ENCODE peak calls at places on chromosomes 2 and 18, in four cellular contexts. One of them, this sample, is unnamed.

GRCh38 chr2:222693837-222694236 is 22.4 kb downstream of the MOGAT1 start:
- DNase-seq in activated CD4-positive, alpha-beta T cell treated with anti-CD3 and anti-CD28 coated beads, Interleukin-2, amount 50 U/mL, for 24 hours: no peak
- DNase-seq in HT-29: peak
- DNase-seq in activated naive CD4-positive, alpha-beta T cell: no peak
- DNase-seq in this sample: no peak

GRCh38 chr2:80252294-80252986 is 52.1 kb downstream of the LRRTM1 start:
- DNase-seq in activated CD4-positive, alpha-beta T cell treated with anti-CD3 and anti-CD28 coated beads, Interleukin-2, amount 50 U/mL, for 24 hours: no peak
- DNase-seq in HT-29: no peak
- DNase-seq in activated naive CD4-positive, alpha-beta T cell: no peak
- DNase-seq in this sample: no peak

GRCh38 chr2:16738361-16739225 is 73.0 kb upstream of the CYRIA start:
- DNase-seq in activated CD4-positive, alpha-beta T cell treated with anti-CD3 and anti-CD28 coated beads, Interleukin-2, amount 50 U/mL, for 24 hours: no peak
- DNase-seq in HT-29: no peak
- DNase-seq in activated naive CD4-positive, alpha-beta T cell: no peak
- DNase-seq in this sample: no peak

GRCh38 chr2:170155723-170156253 is 22.2 kb upstream of the MYO3B start:
- DNase-seq in activated CD4-positive, alpha-beta T cell treated with anti-CD3 and anti-CD28 coated beads, Interleukin-2, amount 50 U/mL, for 24 hours: no peak
- DNase-seq in HT-29: no peak
- DNase-seq in activated naive CD4-positive, alpha-beta T cell: no peak
- DNase-seq in this sample: no peak

GRCh38 chr2:150589760-150590159 is 102.3 kb upstream of the RND3 start:
- DNase-seq in activated CD4-positive, alpha-beta T cell treated with anti-CD3 and anti-CD28 coated beads, Interleukin-2, amount 50 U/mL, for 24 hours: no peak
- DNase-seq in HT-29: no peak
- DNase-seq in activated naive CD4-positive, alpha-beta T cell: no peak
- DNase-seq in this sample: no peak

GRCh38 chr2:48126180-48126579 is 219.9 kb upstream of the FBXO11 start:
- DNase-seq in activated CD4-positive, alpha-beta T cell treated with anti-CD3 and anti-CD28 coated beads, Interleukin-2, amount 50 U/mL, for 24 hours: no peak
- DNase-seq in HT-29: no peak
- DNase-seq in activated naive CD4-positive, alpha-beta T cell: no peak
- DNase-seq in this sample: no peak

GRCh38 chr2:230909841-230910545 is 15.0 kb downstream of the GPR55 start:
- DNase-seq in activated CD4-positive, alpha-beta T cell treated with anti-CD3 and anti-CD28 coated beads, Interleukin-2, amount 50 U/mL, for 24 hours: no peak
- DNase-seq in HT-29: no peak
- DNase-seq in activated naive CD4-positive, alpha-beta T cell: no peak
- DNase-seq in this sample: no peak

GRCh38 chr2:73685770-73686438 is 43.7 kb upstream of the NAT8 start:
- DNase-seq in activated CD4-positive, alpha-beta T cell treated with anti-CD3 and anti-CD28 coated beads, Interleukin-2, amount 50 U/mL, for 24 hours: no peak
- DNase-seq in HT-29: no peak
- DNase-seq in activated naive CD4-positive, alpha-beta T cell: no peak
- DNase-seq in this sample: no peak

GRCh38 chr18:12990662-12990976 is 543 bp upstream of the CEP192 start:
- DNase-seq in activated CD4-positive, alpha-beta T cell treated with anti-CD3 and anti-CD28 coated beads, Interleukin-2, amount 50 U/mL, for 24 hours: no peak
- DNase-seq in HT-29: peak
- DNase-seq in activated naive CD4-positive, alpha-beta T cell: no peak
- DNase-seq in this sample: no peak

GRCh38 chr2:233989221-233989620 is 61.3 kb upstream of the SPP2 start:
- DNase-seq in activated CD4-positive, alpha-beta T cell treated with anti-CD3 and anti-CD28 coated beads, Interleukin-2, amount 50 U/mL, for 24 hours: no peak
- DNase-seq in HT-29: no peak
- DNase-seq in activated naive CD4-positive, alpha-beta T cell: no peak
- DNase-seq in this sample: no peak

GRCh38 chr18:34467059-34467458 is 242.3 kb upstream of the NOL4 start:
- DNase-seq in activated CD4-positive, alpha-beta T cell treated with anti-CD3 and anti-CD28 coated beads, Interleukin-2, amount 50 U/mL, for 24 hours: no peak
- DNase-seq in HT-29: no peak
- DNase-seq in activated naive CD4-positive, alpha-beta T cell: no peak
- DNase-seq in this sample: no peak

GRCh38 chr2:74385396-74385795 is 5.3 kb upstream of the DCTN1 start:
- DNase-seq in activated CD4-positive, alpha-beta T cell treated with anti-CD3 and anti-CD28 coated beads, Interleukin-2, amount 50 U/mL, for 24 hours: no peak
- DNase-seq in HT-29: no peak
- DNase-seq in activated naive CD4-positive, alpha-beta T cell: no peak
- DNase-seq in this sample: no peak

GRCh38 chr2:231250146-231250545 is 51.7 kb downstream of the ARMC9 start:
- DNase-seq in activated CD4-positive, alpha-beta T cell treated with anti-CD3 and anti-CD28 coated beads, Interleukin-2, amount 50 U/mL, for 24 hours: no peak
- DNase-seq in HT-29: no peak
- DNase-seq in activated naive CD4-positive, alpha-beta T cell: no peak
- DNase-seq in this sample: no peak

GRCh38 chr2:148362144-148362796 is 282.3 kb upstream of the EPC2 start:
- DNase-seq in activated CD4-positive, alpha-beta T cell treated with anti-CD3 and anti-CD28 coated beads, Interleukin-2, amount 50 U/mL, for 24 hours: no peak
- DNase-seq in HT-29: peak
- DNase-seq in activated naive CD4-positive, alpha-beta T cell: no peak
- DNase-seq in this sample: no peak

GRCh38 chr2:27208486-27209050 is 3.3 kb upstream of the ATRAID start:
- DNase-seq in activated CD4-positive, alpha-beta T cell treated with anti-CD3 and anti-CD28 coated beads, Interleukin-2, amount 50 U/mL, for 24 hours: no peak
- DNase-seq in HT-29: no peak
- DNase-seq in activated naive CD4-positive, alpha-beta T cell: no peak
- DNase-seq in this sample: no peak

GRCh38 chr2:189249901-189250300 is 70.3 kb upstream of the COL5A2 start:
- DNase-seq in activated CD4-positive, alpha-beta T cell treated with anti-CD3 and anti-CD28 coated beads, Interleukin-2, amount 50 U/mL, for 24 hours: no peak
- DNase-seq in HT-29: no peak
- DNase-seq in activated naive CD4-positive, alpha-beta T cell: no peak
- DNase-seq in this sample: no peak

GRCh38 chr2:88321614-88322248 is 130.8 kb downstream of the FOXI3 start:
- DNase-seq in activated CD4-positive, alpha-beta T cell treated with anti-CD3 and anti-CD28 coated beads, Interleukin-2, amount 50 U/mL, for 24 hours: no peak
- DNase-seq in HT-29: no peak
- DNase-seq in activated naive CD4-positive, alpha-beta T cell: no peak
- DNase-seq in this sample: no peak

GRCh38 chr18:48139427-48140347 is 209.2 kb upstream of the SMAD2 start:
- DNase-seq in activated CD4-positive, alpha-beta T cell treated with anti-CD3 and anti-CD28 coated beads, Interleukin-2, amount 50 U/mL, for 24 hours: no peak
- DNase-seq in HT-29: peak
- DNase-seq in activated naive CD4-positive, alpha-beta T cell: no peak
- DNase-seq in this sample: no peak

GRCh38 chr18:14907420-14907819 is 159.4 kb downstream of the ANKRD30B start:
- DNase-seq in activated CD4-positive, alpha-beta T cell treated with anti-CD3 and anti-CD28 coated beads, Interleukin-2, amount 50 U/mL, for 24 hours: no peak
- DNase-seq in HT-29: no peak
- DNase-seq in activated naive CD4-positive, alpha-beta T cell: no peak
- DNase-seq in this sample: no peak

This sample was measured in mesothelial cell of epicardium.